ENCODE peak calls at places on chromosomes 4 and X, in four cellular contexts. Z, X, T and P are unnamed samples.

GRCh38 chr4:26993541-26993940 is 132.9 kb downstream of the STIM2 start:
- DNase-seq in Z (no peak), X (no peak), T (no peak), P (no peak)

GRCh38 chr4:1685604-1686150 is 1.6 kb upstream of the FAM53A start:
- DNase-seq in Z (no peak), X (no peak), T (no peak), P (no peak)

GRCh38 chr4:84733343-84734033 is 150.6 kb downstream of the CDS1 start:
- DNase-seq in Z (no peak), X (no peak), T (no peak), P (no peak)

GRCh38 chr4:13990596-13991589 is 363.4 kb upstream of the BOD1L1 start:
- DNase-seq in Z (no peak), X (no peak), T (no peak), P (no peak)

GRCh38 chr4:137641554-137641953 is 109.3 kb upstream of the PCDH18 start:
- DNase-seq in Z (no peak), X (no peak), T (no peak), P (no peak)

GRCh38 chr4:55979562-55979961 is 30.8 kb downstream of the CEP135 start:
- DNase-seq in Z (no peak), X (no peak), T (no peak), P (no peak)

GRCh38 chr4:147975325-147975724 is 243.4 kb downstream of the ARHGAP10 start:
- DNase-seq in Z (no peak), X (no peak), T (no peak), P (no peak)

GRCh38 chrX:3320471-3321046 is 25.9 kb downstream of the MXRA5 start:
- DNase-seq in Z (no peak), X (no peak), T (no peak), P (no peak)

GRCh38 chr4:155353923-155354540 is 22.7 kb downstream of the MAP9 start:
- DNase-seq in Z (peak), X (peak), T (peak), P (no peak)

GRCh38 chr4:113394730-113395530 is 345.5 kb downstream of the ANK2 start:
- DNase-seq in Z (peak), X (no peak), T (peak), P (no peak)

GRCh38 chr4:149999485-150000074 is 78.7 kb upstream of the DCLK2 start:
- DNase-seq in Z (peak), X (no peak), T (peak), P (no peak)

GRCh38 chrX:49184294-49185061 is 1.7 kb downstream of the PRICKLE3 start:
- DNase-seq in Z (peak), X (peak), T (peak), P (no peak)

GRCh38 chr4:185395255-185395955 is at the start of gene LRP2BP:
- DNase-seq in Z (no peak), X (no peak), T (peak), P (no peak)

DNA sequence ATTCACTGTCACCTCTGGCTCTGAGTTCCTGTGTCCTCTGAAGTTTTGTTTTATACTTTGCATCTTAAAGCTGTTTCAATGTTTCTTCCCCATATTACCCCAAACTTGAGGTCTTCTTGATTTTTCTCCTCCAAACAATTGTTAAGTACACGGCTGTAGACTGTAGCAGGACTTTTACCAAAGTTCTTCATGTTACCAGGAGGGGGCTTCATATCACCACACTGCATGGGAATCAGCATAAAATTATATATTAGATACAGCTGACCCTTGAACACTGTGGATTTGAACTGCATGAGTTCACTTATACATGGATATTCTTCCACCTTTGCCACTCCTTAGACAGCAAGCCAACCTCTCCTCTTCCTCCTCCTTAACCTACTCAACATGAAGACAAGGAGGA is 56.6 kb downstream of the SPATA18 start:
- DNase-seq in Z (no peak), X (no peak), T (no peak), P (no peak)
- TF ChIP-seq CTCF in Z (no peak), X (no peak), T (no peak), P (no peak)

GRCh38 chr4:169027663-169028062 is 17.6 kb upstream of the CBR4 start:
- DNase-seq in Z (no peak), X (no peak), T (no peak), P (no peak)

GRCh38 chr4:169025184-169025583 is 15.1 kb upstream of the CBR4 start:
- DNase-seq in Z (no peak), X (no peak), T (no peak), P (no peak)

GRCh38 chr4:169029947-169030346 is 19.9 kb upstream of the CBR4 start:
- DNase-seq in Z (no peak), X (no peak), T (no peak), P (no peak)

GRCh38 chr4:169030575-169030982 is 20.5 kb upstream of the CBR4 start:
- DNase-seq in Z (no peak), X (no peak), T (no peak), P (no peak)

GRCh38 chr4:169024762-169025161 is 14.7 kb upstream of the CBR4 start:
- DNase-seq in Z (no peak), X (no peak), T (peak), P (no peak)
- TF ChIP-seq CTCF in Z (peak), X (peak), T (peak), P (peak)

DNA sequence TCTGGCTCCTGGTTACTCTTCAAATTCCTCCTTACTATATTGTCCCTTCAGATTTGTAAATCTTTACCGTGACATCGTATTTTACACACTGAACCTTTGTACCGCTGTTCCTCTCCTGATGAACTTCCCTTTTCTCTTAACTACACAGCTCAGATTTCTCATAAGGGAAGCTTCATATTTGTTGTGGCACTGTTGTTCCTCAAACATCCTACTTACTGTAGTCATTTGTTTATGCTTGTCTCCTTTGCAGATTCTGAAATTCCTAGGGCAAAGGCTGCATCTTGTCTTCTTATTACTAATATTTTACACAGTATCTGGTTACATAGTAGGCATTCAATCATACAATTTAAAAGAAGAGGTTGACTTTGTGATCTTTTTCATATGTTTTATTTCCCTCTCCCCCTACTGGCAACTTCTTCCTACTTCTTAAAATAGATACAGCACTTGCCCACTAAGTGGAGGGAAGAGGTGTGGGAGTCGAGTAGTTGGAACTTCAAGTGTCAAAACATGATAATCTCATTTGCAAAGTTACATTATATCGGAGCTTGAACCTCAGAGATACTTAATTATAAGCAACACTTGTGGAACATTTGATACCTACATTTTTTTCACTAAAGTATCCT is 50.0 kb downstream of the TET2 start:
- DNase-seq in Z (no peak), X (no peak), T (no peak), P (no peak)
- TF ChIP-seq CTCF in Z (peak), X (no peak), T (no peak), P (peak)

DNA sequence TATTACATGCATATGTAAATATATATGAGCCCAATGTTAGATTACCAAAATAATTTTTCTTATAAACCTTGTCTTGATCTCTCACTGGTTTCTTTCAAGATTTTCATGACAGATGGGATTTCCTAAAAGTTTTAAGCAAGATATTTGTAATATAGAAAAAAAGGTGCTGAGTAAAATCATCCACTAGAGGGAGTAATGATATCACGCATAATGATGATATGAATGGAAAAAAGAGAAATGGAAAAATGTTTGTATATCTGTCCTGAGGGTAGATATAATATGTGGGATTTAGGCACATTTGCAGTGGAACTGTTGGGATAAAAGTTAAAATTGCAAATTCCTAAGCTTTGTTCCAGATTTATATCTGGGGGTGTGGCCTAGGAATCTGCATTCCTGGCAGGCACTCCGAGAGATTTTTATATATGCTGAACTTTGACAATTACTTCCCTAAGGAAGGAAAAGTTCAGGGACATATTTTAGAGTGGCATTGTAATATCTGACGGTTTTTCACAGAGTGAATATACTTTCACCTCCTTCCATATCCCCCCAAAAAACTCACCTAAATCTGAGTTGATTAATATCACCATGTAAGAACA is 60.5 kb downstream of the TMA16 start:
- DNase-seq in Z (no peak), X (no peak), T (no peak), P (no peak)
- TF ChIP-seq CTCF in Z (peak), X (peak), T (peak), P (peak)